ENCODE peak calls at places on chromosome X, in four cellular contexts. O is CD8-positive, alpha-beta T cell; E is GM23338; Z is uterus. I is an unnamed sample. For H3K4me1, the result is how much of the 10 kb centered on the place peaks cover.

GRCh38 chrX:132193872-132194574 is 25.2 kb downstream of the RAP2C start:
- DNase-seq in O (no peak), Z (no peak), E (no peak), I (no peak)

GRCh38 chrX:9207142-9207541 is 173.2 kb upstream of the FAM9B start:
- DNase-seq in E (peak), Z (peak), O (no peak), I (no peak)

GRCh38 chrX:53013291-53013690 is 35.3 kb upstream of the GPR173 start:
- DNase-seq in Z (no peak), O (no peak), E (no peak), I (no peak)

GRCh38 chrX:46979340-46979739 is 67.1 kb downstream of the JADE3 start:
- DNase-seq in O (no peak), Z (no peak), E (no peak), I (no peak)

GRCh38 chrX:22135994-22136684 is 104.0 kb downstream of the PHEX start:
- DNase-seq in Z (no peak), O (peak), E (peak), I (no peak)

GRCh38 chrX:771536-771935 is 140.9 kb downstream of the SHOX start:
- DNase-seq in O (no peak), Z (no peak), E (no peak), I (no peak)

GRCh38 chrX:110145854-110146253 is 142.9 kb downstream of the TMEM164 start:
- DNase-seq in Z (peak), O (no peak), E (peak), I (no peak)

GRCh38 chrX:7252013-7252610 is 104.2 kb upstream of the PUDP start:
- DNase-seq in O (no peak), E (no peak), Z (no peak), I (no peak)

GRCh38 chrX:23656684-23657083 is 10.6 kb upstream of the PRDX4 start:
- DNase-seq in E (no peak), Z (no peak), O (no peak), I (no peak)

DNA sequence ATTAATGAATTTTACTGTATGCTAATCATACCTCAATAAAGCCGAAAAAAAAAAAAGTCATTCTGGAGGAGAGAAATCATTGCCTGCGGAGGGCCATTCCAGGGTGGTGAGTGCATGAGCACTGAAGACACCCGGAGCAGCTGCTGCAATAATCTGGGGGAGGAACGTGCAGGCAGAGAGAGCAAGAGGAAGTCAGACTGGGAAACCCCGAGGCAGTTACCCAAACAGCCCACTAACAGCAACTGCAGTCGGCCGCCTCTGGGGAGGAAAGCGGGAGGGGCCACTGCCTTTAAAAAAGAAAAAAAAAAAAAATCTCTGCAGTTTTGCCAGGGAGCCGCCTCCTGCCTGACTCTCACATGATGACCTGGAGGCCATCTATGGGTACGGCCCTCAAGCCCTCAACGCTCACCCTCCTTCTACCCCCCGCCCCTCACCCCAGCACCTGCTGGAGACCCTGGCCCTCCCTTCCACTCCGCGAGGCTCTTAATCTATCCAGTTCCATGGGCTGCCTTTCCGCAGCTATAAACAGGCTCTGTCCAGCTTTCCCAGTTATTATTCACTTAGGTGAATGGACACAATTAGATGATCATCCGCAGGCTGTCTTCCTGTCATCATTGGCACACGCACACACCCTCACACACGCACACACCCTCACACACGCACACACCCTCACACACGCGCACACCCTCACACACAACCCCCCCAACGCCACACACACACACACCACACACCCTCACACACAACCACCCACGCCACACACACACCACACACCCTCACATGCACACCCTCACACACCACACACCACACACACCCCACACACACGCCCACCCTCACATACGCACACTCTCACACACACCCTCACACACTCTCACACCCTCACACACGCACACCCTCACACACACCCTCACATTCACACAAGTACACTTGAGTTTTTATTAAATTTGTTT is 3.4 kb upstream of the AVPR2 start:
- DNase-seq in Z (peak), O (peak), E (peak), I (peak)
- H3K27ac ChIP-seq in Z (peak), O (no peak), E (no peak), I (peak)

GRCh38 chrX:71619193-71619592 is 882 bp upstream of the CXCR3 start:
- DNase-seq in E (no peak), O (no peak), Z (no peak), I (no peak)

GRCh38 chrX:71623714-71624113 is 5.4 kb upstream of the CXCR3 start:
- DNase-seq in E (no peak), Z (no peak), O (no peak), I (no peak)

GRCh38 chrX:71623105-71623450 is 4.8 kb upstream of the CXCR3 start:
- DNase-seq in O (no peak), Z (no peak), E (no peak), I (no peak)

GRCh38 chrX:71622347-71623104 is 4.2 kb upstream of the CXCR3 start:
- DNase-seq in Z (peak), E (peak), O (peak), I (peak)

DNA sequence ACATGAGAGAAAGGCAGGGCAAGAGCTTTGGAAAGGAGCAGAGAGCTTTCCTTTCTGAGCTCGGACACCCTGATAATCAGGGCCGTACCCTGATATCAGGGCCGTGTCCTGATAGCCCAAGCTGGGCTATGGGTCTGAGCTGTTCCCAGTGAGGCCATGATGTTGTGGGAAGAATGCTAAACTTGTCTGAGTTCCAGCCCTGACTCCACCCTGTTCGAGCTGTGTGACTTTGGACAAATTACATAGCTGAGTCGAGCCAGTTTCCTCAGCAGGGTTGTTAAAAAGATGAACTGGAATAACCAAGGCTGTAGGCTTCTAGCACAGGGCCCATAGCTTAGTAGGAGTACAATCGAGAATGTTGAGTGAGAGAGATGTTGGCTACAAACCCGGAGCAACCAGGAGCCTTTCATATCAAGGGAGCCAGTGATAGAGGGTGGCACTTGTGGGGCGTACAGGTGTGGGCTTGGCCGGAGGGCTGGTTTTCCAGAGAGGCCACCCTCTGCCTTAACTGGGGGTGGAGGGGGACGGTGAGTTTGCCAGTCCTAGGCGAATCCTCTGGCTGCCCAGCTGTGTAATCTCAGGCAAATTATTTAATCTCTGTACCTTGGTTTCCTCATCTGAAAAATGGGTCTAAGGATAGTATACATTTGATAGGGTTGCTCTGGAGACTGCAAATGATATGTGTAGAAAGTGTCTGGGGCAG is 3.5 kb upstream of the CXCR3 start:
- DNase-seq in O (no peak), Z (no peak), E (no peak), I (no peak)
- H3K4me1 ChIP-seq in O (half or more), Z (under half), E (under half), I (under half)

GRCh38 chrX:57285001-57285400 is 1.5 kb upstream of the FAAH2 start:
- DNase-seq in E (no peak), Z (no peak), O (no peak), I (no peak)
- H3K27ac ChIP-seq in E (no peak), Z (no peak), O (no peak), I (no peak)

GRCh38 chrX:130084651-130085237 is 25.6 kb downstream of the ELF4 start:
- DNase-seq in O (no peak), E (no peak), Z (no peak), I (no peak)

GRCh38 chrX:130083656-130084382 is 26.5 kb downstream of the ELF4 start:
- DNase-seq in E (no peak), O (no peak), Z (no peak), I (no peak)

GRCh38 chrX:130086414-130087207 is 23.7 kb downstream of the ELF4 start:
- DNase-seq in O (peak), E (no peak), Z (no peak), I (no peak)

GRCh38 chrX:130083107-130083490 is 27.2 kb downstream of the ELF4 start:
- DNase-seq in E (peak), Z (no peak), O (no peak), I (no peak)

GRCh38 chrX:130085551-130085986 is 24.7 kb downstream of the ELF4 start:
- DNase-seq in O (no peak), E (no peak), Z (no peak), I (no peak)
- H3K4me1 ChIP-seq in O (half or more), E (under half), Z (under half), I (under half)

DNA sequence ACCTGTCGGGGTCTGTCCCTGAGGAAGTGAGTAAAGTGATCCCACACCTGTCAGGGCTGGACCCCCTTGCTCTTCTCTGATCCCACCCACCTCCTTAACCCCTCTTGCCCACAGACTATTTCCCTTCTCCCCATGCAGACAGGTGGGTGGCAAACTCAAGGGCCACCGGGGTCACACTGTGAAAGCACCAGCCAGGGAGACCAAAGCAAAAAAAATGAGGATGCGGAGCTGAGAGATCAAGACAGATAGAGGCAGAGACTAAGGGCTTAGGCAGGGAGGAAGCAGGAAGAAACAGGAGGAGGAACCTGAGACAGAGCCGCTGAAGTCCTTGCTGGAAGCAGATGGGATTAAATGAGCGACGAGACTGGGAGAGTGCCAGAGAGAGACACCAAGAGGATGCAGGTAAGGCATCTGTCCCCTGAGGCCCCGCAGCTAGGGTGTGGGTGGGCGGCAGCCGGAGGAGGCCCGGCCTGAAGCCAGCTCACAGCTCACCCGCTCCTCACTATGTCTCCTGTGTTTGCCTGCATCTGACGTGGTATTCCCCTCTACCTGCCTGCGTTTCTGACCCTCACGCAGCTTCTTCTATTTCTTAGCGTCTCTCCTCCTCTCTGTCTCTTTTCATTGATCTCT is 7.2 kb downstream of the TIMM17B start:
- DNase-seq in Z (no peak), E (peak), O (no peak), I (no peak)
- H3K27ac ChIP-seq in Z (peak), E (no peak), O (peak), I (peak)

GRCh38 chrX:107935664-107936433 is 46.3 kb downstream of the TEX13B start:
- DNase-seq in O (no peak), Z (no peak), E (peak), I (no peak)

GRCh38 chrX:107936434-107936730 is 45.8 kb downstream of the TEX13B start:
- DNase-seq in E (peak), O (no peak), Z (no peak), I (no peak)

GRCh38 chrX:107940095-107940494 is 42.1 kb downstream of the TEX13B start:
- DNase-seq in Z (no peak), O (no peak), E (no peak), I (no peak)

GRCh38 chrX:107934262-107934661 is 47.9 kb downstream of the TEX13B start:
- DNase-seq in E (no peak), O (no peak), Z (no peak), I (no peak)

GRCh38 chrX:107935200-107935599 is 47.0 kb downstream of the TEX13B start:
- DNase-seq in Z (no peak), O (no peak), E (peak), I (no peak)
- H3K4me1 ChIP-seq in Z (under half), O (under half), E (under half), I (under half)

GRCh38 chrX:153800746-153801145 is 6.3 kb downstream of the SSR4 start:
- DNase-seq in O (no peak), E (no peak), Z (no peak), I (no peak)
- H3K27ac ChIP-seq in O (no peak), E (no peak), Z (no peak), I (peak)

GRCh38 chrX:20229155-20229554 is 37.6 kb downstream of the RPS6KA3 start:
- DNase-seq in O (no peak), Z (no peak), E (no peak), I (no peak)

GRCh38 chrX:20228245-20228644 is 38.5 kb downstream of the RPS6KA3 start:
- DNase-seq in E (peak), O (no peak), Z (no peak), I (no peak)

GRCh38 chrX:20221902-20222301 is 44.8 kb downstream of the RPS6KA3 start:
- DNase-seq in E (no peak), O (no peak), Z (no peak), I (no peak)

GRCh38 chrX:20225488-20225833 is 41.2 kb downstream of the RPS6KA3 start:
- DNase-seq in E (no peak), O (no peak), Z (no peak), I (no peak)

GRCh38 chrX:20224814-20225487 is 41.8 kb downstream of the RPS6KA3 start:
- DNase-seq in Z (no peak), O (no peak), E (peak), I (no peak)
- H3K4me1 ChIP-seq in Z (under half), O (under half), E (under half), I (under half)

GRCh38 chrX:38847206-38847902 is 46.1 kb downstream of the MID1IP1 start:
- DNase-seq in Z (no peak), E (no peak), O (no peak), I (no peak)
- H3K27ac ChIP-seq in Z (no peak), E (no peak), O (no peak), I (peak)

I was measured in left ventricle myocardium inferior.